ENCODE peak calls at places on chromosome 4, in nine cellular contexts. One of them, this sample, is unnamed.

GRCh38 chr4:187004628-187005027 is 281.0 kb upstream of the FAT1 start:
- DNase-seq in hypothalamus: no peak
- DNase-seq in Ammon's horn: no peak
- DNase-seq in stimulated activated CD4-positive, alpha-beta T cell treated with anti-CD3 and anti-CD28 coated beads, Interleukin-4, amount 100 ng/mL, for 1 hour: no peak
- DNase-seq in activated B cell treated with CpG ODN at 0.5 μM for 24 hours: no peak
- DNase-seq in iris pigment epithelial cell: no peak
- DNase-seq in iPS-NIHi11: no peak
- DNase-seq in OCI-M1: no peak
- DNase-seq in KBM-7: no peak
- DNase-seq in this sample: no peak

GRCh38 chr4:170497105-170497504 is 407.3 kb upstream of the AADAT start:
- DNase-seq in OCI-M1: peak
- DNase-seq in KBM-7: peak
- DNase-seq in hypothalamus: no peak
- DNase-seq in activated B cell treated with CpG ODN at 0.5 μM for 24 hours: no peak
- DNase-seq in iPS-NIHi11: no peak
- DNase-seq in stimulated activated CD4-positive, alpha-beta T cell treated with anti-CD3 and anti-CD28 coated beads, Interleukin-4, amount 100 ng/mL, for 1 hour: no peak
- DNase-seq in iris pigment epithelial cell: no peak
- DNase-seq in Ammon's horn: peak
- DNase-seq in this sample: peak

GRCh38 chr4:3371038-3371437 is 70.7 kb upstream of the HGFAC start:
- DNase-seq in stimulated activated CD4-positive, alpha-beta T cell treated with anti-CD3 and anti-CD28 coated beads, Interleukin-4, amount 100 ng/mL, for 1 hour: no peak
- DNase-seq in Ammon's horn: peak
- DNase-seq in iris pigment epithelial cell: peak
- DNase-seq in activated B cell treated with CpG ODN at 0.5 μM for 24 hours: no peak
- DNase-seq in OCI-M1: no peak
- DNase-seq in KBM-7: no peak
- DNase-seq in hypothalamus: no peak
- DNase-seq in iPS-NIHi11: peak
- DNase-seq in this sample: no peak

GRCh38 chr4:1411436-1412375 is 5.5 kb upstream of the NKX1-1 start:
- DNase-seq in KBM-7: no peak
- DNase-seq in iris pigment epithelial cell: no peak
- DNase-seq in hypothalamus: no peak
- DNase-seq in iPS-NIHi11: peak
- DNase-seq in stimulated activated CD4-positive, alpha-beta T cell treated with anti-CD3 and anti-CD28 coated beads, Interleukin-4, amount 100 ng/mL, for 1 hour: no peak
- DNase-seq in OCI-M1: no peak
- DNase-seq in activated B cell treated with CpG ODN at 0.5 μM for 24 hours: no peak
- DNase-seq in Ammon's horn: no peak
- DNase-seq in this sample: no peak

GRCh38 chr4:67394771-67395310 is 150.5 kb downstream of the CENPC start:
- DNase-seq in activated B cell treated with CpG ODN at 0.5 μM for 24 hours: no peak
- DNase-seq in iris pigment epithelial cell: no peak
- DNase-seq in iPS-NIHi11: no peak
- DNase-seq in OCI-M1: no peak
- DNase-seq in Ammon's horn: no peak
- DNase-seq in hypothalamus: no peak
- DNase-seq in KBM-7: no peak
- DNase-seq in stimulated activated CD4-positive, alpha-beta T cell treated with anti-CD3 and anti-CD28 coated beads, Interleukin-4, amount 100 ng/mL, for 1 hour: no peak
- DNase-seq in this sample: no peak

GRCh38 chr4:139279723-139280620 is at the start of gene MGARP:
- DNase-seq in hypothalamus: peak
- DNase-seq in activated B cell treated with CpG ODN at 0.5 μM for 24 hours: peak
- DNase-seq in Ammon's horn: peak
- DNase-seq in iris pigment epithelial cell: peak
- DNase-seq in stimulated activated CD4-positive, alpha-beta T cell treated with anti-CD3 and anti-CD28 coated beads, Interleukin-4, amount 100 ng/mL, for 1 hour: peak
- DNase-seq in OCI-M1: no peak
- DNase-seq in KBM-7: no peak
- DNase-seq in iPS-NIHi11: peak
- DNase-seq in this sample: peak

GRCh38 chr4:188971125-188971524 is 831.9 kb downstream of the TRIML1 start:
- DNase-seq in Ammon's horn: peak
- DNase-seq in KBM-7: peak
- DNase-seq in iPS-NIHi11: peak
- DNase-seq in iris pigment epithelial cell: peak
- DNase-seq in stimulated activated CD4-positive, alpha-beta T cell treated with anti-CD3 and anti-CD28 coated beads, Interleukin-4, amount 100 ng/mL, for 1 hour: no peak
- DNase-seq in activated B cell treated with CpG ODN at 0.5 μM for 24 hours: no peak
- DNase-seq in hypothalamus: no peak
- DNase-seq in OCI-M1: peak
- DNase-seq in this sample: no peak

GRCh38 chr4:12724520-12724919 is 759.6 kb downstream of the RAB28 start:
- DNase-seq in iris pigment epithelial cell: peak
- DNase-seq in Ammon's horn: peak
- DNase-seq in OCI-M1: peak
- DNase-seq in activated B cell treated with CpG ODN at 0.5 μM for 24 hours: no peak
- DNase-seq in iPS-NIHi11: no peak
- DNase-seq in hypothalamus: no peak
- DNase-seq in KBM-7: peak
- DNase-seq in stimulated activated CD4-positive, alpha-beta T cell treated with anti-CD3 and anti-CD28 coated beads, Interleukin-4, amount 100 ng/mL, for 1 hour: no peak
- DNase-seq in this sample: no peak

GRCh38 chr4:124757121-124757520 is 44.6 kb upstream of the ANKRD50 start:
- DNase-seq in iPS-NIHi11: no peak
- DNase-seq in Ammon's horn: no peak
- DNase-seq in hypothalamus: no peak
- DNase-seq in OCI-M1: no peak
- DNase-seq in stimulated activated CD4-positive, alpha-beta T cell treated with anti-CD3 and anti-CD28 coated beads, Interleukin-4, amount 100 ng/mL, for 1 hour: no peak
- DNase-seq in iris pigment epithelial cell: peak
- DNase-seq in activated B cell treated with CpG ODN at 0.5 μM for 24 hours: no peak
- DNase-seq in KBM-7: no peak
- DNase-seq in this sample: no peak

GRCh38 chr4:90174622-90175023 is 47.4 kb downstream of the CCSER1 start:
- DNase-seq in OCI-M1: no peak
- DNase-seq in iPS-NIHi11: no peak
- DNase-seq in activated B cell treated with CpG ODN at 0.5 μM for 24 hours: no peak
- DNase-seq in stimulated activated CD4-positive, alpha-beta T cell treated with anti-CD3 and anti-CD28 coated beads, Interleukin-4, amount 100 ng/mL, for 1 hour: no peak
- DNase-seq in Ammon's horn: no peak
- DNase-seq in iris pigment epithelial cell: no peak
- DNase-seq in hypothalamus: no peak
- DNase-seq in KBM-7: no peak
- DNase-seq in this sample: no peak

GRCh38 chr4:183140911-183141320 is 41.9 kb downstream of the WWC2 start:
- DNase-seq in activated B cell treated with CpG ODN at 0.5 μM for 24 hours: no peak
- DNase-seq in OCI-M1: no peak
- DNase-seq in iris pigment epithelial cell: peak
- DNase-seq in Ammon's horn: no peak
- DNase-seq in KBM-7: no peak
- DNase-seq in hypothalamus: no peak
- DNase-seq in stimulated activated CD4-positive, alpha-beta T cell treated with anti-CD3 and anti-CD28 coated beads, Interleukin-4, amount 100 ng/mL, for 1 hour: no peak
- DNase-seq in iPS-NIHi11: no peak
- DNase-seq in this sample: no peak

GRCh38 chr4:158219623-158220022 is 9.3 kb downstream of the TMEM144 start:
- DNase-seq in stimulated activated CD4-positive, alpha-beta T cell treated with anti-CD3 and anti-CD28 coated beads, Interleukin-4, amount 100 ng/mL, for 1 hour: no peak
- DNase-seq in Ammon's horn: no peak
- DNase-seq in activated B cell treated with CpG ODN at 0.5 μM for 24 hours: no peak
- DNase-seq in iPS-NIHi11: no peak
- DNase-seq in OCI-M1: no peak
- DNase-seq in hypothalamus: no peak
- DNase-seq in KBM-7: no peak
- DNase-seq in iris pigment epithelial cell: no peak
- DNase-seq in this sample: no peak

GRCh38 chr4:1345905-1346780 is 865 bp upstream of the UVSSA start:
- DNase-seq in hypothalamus: peak
- DNase-seq in OCI-M1: peak
- DNase-seq in activated B cell treated with CpG ODN at 0.5 μM for 24 hours: peak
- DNase-seq in iPS-NIHi11: peak
- DNase-seq in KBM-7: peak
- DNase-seq in stimulated activated CD4-positive, alpha-beta T cell treated with anti-CD3 and anti-CD28 coated beads, Interleukin-4, amount 100 ng/mL, for 1 hour: peak
- DNase-seq in iris pigment epithelial cell: peak
- DNase-seq in Ammon's horn: peak
- DNase-seq in this sample: no peak

GRCh38 chr4:153345011-153345981 is 808 bp downstream of the MND1 start:
- DNase-seq in hypothalamus: no peak
- DNase-seq in activated B cell treated with CpG ODN at 0.5 μM for 24 hours: peak
- DNase-seq in iris pigment epithelial cell: peak
- DNase-seq in KBM-7: peak
- DNase-seq in OCI-M1: peak
- DNase-seq in stimulated activated CD4-positive, alpha-beta T cell treated with anti-CD3 and anti-CD28 coated beads, Interleukin-4, amount 100 ng/mL, for 1 hour: peak
- DNase-seq in iPS-NIHi11: peak
- DNase-seq in Ammon's horn: peak
- DNase-seq in this sample: no peak

GRCh38 chr4:128355301-128355700 is 67.7 kb upstream of the PGRMC2 start:
- DNase-seq in Ammon's horn: no peak
- DNase-seq in OCI-M1: no peak
- DNase-seq in iPS-NIHi11: no peak
- DNase-seq in iris pigment epithelial cell: no peak
- DNase-seq in stimulated activated CD4-positive, alpha-beta T cell treated with anti-CD3 and anti-CD28 coated beads, Interleukin-4, amount 100 ng/mL, for 1 hour: no peak
- DNase-seq in KBM-7: no peak
- DNase-seq in activated B cell treated with CpG ODN at 0.5 μM for 24 hours: no peak
- DNase-seq in hypothalamus: no peak
- DNase-seq in this sample: no peak

GRCh38 chr4:6727081-6727942 is 11.3 kb downstream of the BLOC1S4 start:
- DNase-seq in hypothalamus: peak
- DNase-seq in stimulated activated CD4-positive, alpha-beta T cell treated with anti-CD3 and anti-CD28 coated beads, Interleukin-4, amount 100 ng/mL, for 1 hour: no peak
- DNase-seq in Ammon's horn: peak
- DNase-seq in iris pigment epithelial cell: peak
- DNase-seq in OCI-M1: no peak
- DNase-seq in iPS-NIHi11: peak
- DNase-seq in KBM-7: no peak
- DNase-seq in activated B cell treated with CpG ODN at 0.5 μM for 24 hours: no peak
- DNase-seq in this sample: peak

GRCh38 chr4:7890635-7891393 is 48.8 kb downstream of the AFAP1 start:
- DNase-seq in iPS-NIHi11: peak
- DNase-seq in stimulated activated CD4-positive, alpha-beta T cell treated with anti-CD3 and anti-CD28 coated beads, Interleukin-4, amount 100 ng/mL, for 1 hour: no peak
- DNase-seq in OCI-M1: no peak
- DNase-seq in activated B cell treated with CpG ODN at 0.5 μM for 24 hours: no peak
- DNase-seq in KBM-7: no peak
- DNase-seq in hypothalamus: no peak
- DNase-seq in iris pigment epithelial cell: peak
- DNase-seq in Ammon's horn: no peak
- DNase-seq in this sample: no peak

GRCh38 chr4:186037692-186038658 is 31.0 kb upstream of the TLR3 start:
- DNase-seq in stimulated activated CD4-positive, alpha-beta T cell treated with anti-CD3 and anti-CD28 coated beads, Interleukin-4, amount 100 ng/mL, for 1 hour: no peak
- DNase-seq in KBM-7: peak
- DNase-seq in OCI-M1: peak
- DNase-seq in iris pigment epithelial cell: peak
- DNase-seq in hypothalamus: no peak
- DNase-seq in Ammon's horn: peak
- DNase-seq in activated B cell treated with CpG ODN at 0.5 μM for 24 hours: no peak
- DNase-seq in iPS-NIHi11: peak
- DNase-seq in this sample: no peak

GRCh38 chr4:186067757-186068385 is 1.1 kb upstream of the TLR3 start:
- DNase-seq in stimulated activated CD4-positive, alpha-beta T cell treated with anti-CD3 and anti-CD28 coated beads, Interleukin-4, amount 100 ng/mL, for 1 hour: peak
- DNase-seq in OCI-M1: peak
- DNase-seq in hypothalamus: peak
- DNase-seq in KBM-7: peak
- DNase-seq in iPS-NIHi11: no peak
- DNase-seq in activated B cell treated with CpG ODN at 0.5 μM for 24 hours: no peak
- DNase-seq in Ammon's horn: peak
- DNase-seq in iris pigment epithelial cell: peak
- DNase-seq in this sample: no peak

GRCh38 chr4:37561196-37561802 is 124.9 kb downstream of the RELL1 start:
- DNase-seq in iris pigment epithelial cell: no peak
- DNase-seq in stimulated activated CD4-positive, alpha-beta T cell treated with anti-CD3 and anti-CD28 coated beads, Interleukin-4, amount 100 ng/mL, for 1 hour: no peak
- DNase-seq in hypothalamus: no peak
- DNase-seq in OCI-M1: peak
- DNase-seq in KBM-7: no peak
- DNase-seq in Ammon's horn: no peak
- DNase-seq in iPS-NIHi11: no peak
- DNase-seq in activated B cell treated with CpG ODN at 0.5 μM for 24 hours: no peak
- DNase-seq in this sample: no peak

GRCh38 chr4:175246941-175247340 is 328.8 kb downstream of the ADAM29 start:
- DNase-seq in activated B cell treated with CpG ODN at 0.5 μM for 24 hours: no peak
- DNase-seq in iris pigment epithelial cell: peak
- DNase-seq in iPS-NIHi11: no peak
- DNase-seq in KBM-7: no peak
- DNase-seq in hypothalamus: no peak
- DNase-seq in OCI-M1: no peak
- DNase-seq in Ammon's horn: no peak
- DNase-seq in stimulated activated CD4-positive, alpha-beta T cell treated with anti-CD3 and anti-CD28 coated beads, Interleukin-4, amount 100 ng/mL, for 1 hour: no peak
- DNase-seq in this sample: no peak

GRCh38 chr4:21656832-21657231 is 291.7 kb downstream of the KCNIP4 start:
- DNase-seq in hypothalamus: no peak
- DNase-seq in iPS-NIHi11: no peak
- DNase-seq in KBM-7: no peak
- DNase-seq in stimulated activated CD4-positive, alpha-beta T cell treated with anti-CD3 and anti-CD28 coated beads, Interleukin-4, amount 100 ng/mL, for 1 hour: no peak
- DNase-seq in Ammon's horn: no peak
- DNase-seq in activated B cell treated with CpG ODN at 0.5 μM for 24 hours: no peak
- DNase-seq in iris pigment epithelial cell: peak
- DNase-seq in OCI-M1: no peak
- DNase-seq in this sample: no peak

GRCh38 chr4:1749370-1749769 is 28.0 kb downstream of the TACC3 start:
- DNase-seq in hypothalamus: no peak
- DNase-seq in KBM-7: no peak
- DNase-seq in iris pigment epithelial cell: no peak
- DNase-seq in stimulated activated CD4-positive, alpha-beta T cell treated with anti-CD3 and anti-CD28 coated beads, Interleukin-4, amount 100 ng/mL, for 1 hour: no peak
- DNase-seq in iPS-NIHi11: no peak
- DNase-seq in Ammon's horn: no peak
- DNase-seq in OCI-M1: no peak
- DNase-seq in activated B cell treated with CpG ODN at 0.5 μM for 24 hours: no peak
- DNase-seq in this sample: no peak

GRCh38 chr4:182555997-182556418 is 312.8 kb downstream of the TENM3 start:
- DNase-seq in KBM-7: no peak
- DNase-seq in iris pigment epithelial cell: peak
- DNase-seq in OCI-M1: no peak
- DNase-seq in hypothalamus: no peak
- DNase-seq in Ammon's horn: peak
- DNase-seq in activated B cell treated with CpG ODN at 0.5 μM for 24 hours: no peak
- DNase-seq in stimulated activated CD4-positive, alpha-beta T cell treated with anti-CD3 and anti-CD28 coated beads, Interleukin-4, amount 100 ng/mL, for 1 hour: no peak
- DNase-seq in iPS-NIHi11: peak
- DNase-seq in this sample: no peak

GRCh38 chr4:88672987-88673386 is 24.6 kb downstream of the NAP1L5 start:
- DNase-seq in KBM-7: peak
- DNase-seq in activated B cell treated with CpG ODN at 0.5 μM for 24 hours: no peak
- DNase-seq in iPS-NIHi11: peak
- DNase-seq in OCI-M1: peak
- DNase-seq in stimulated activated CD4-positive, alpha-beta T cell treated with anti-CD3 and anti-CD28 coated beads, Interleukin-4, amount 100 ng/mL, for 1 hour: peak
- DNase-seq in iris pigment epithelial cell: peak
- DNase-seq in hypothalamus: no peak
- DNase-seq in Ammon's horn: peak
- DNase-seq in this sample: no peak

GRCh38 chr4:67437974-67438713 is 107.2 kb downstream of the CENPC start:
- DNase-seq in stimulated activated CD4-positive, alpha-beta T cell treated with anti-CD3 and anti-CD28 coated beads, Interleukin-4, amount 100 ng/mL, for 1 hour: no peak
- DNase-seq in iris pigment epithelial cell: peak
- DNase-seq in OCI-M1: peak
- DNase-seq in KBM-7: no peak
- DNase-seq in hypothalamus: no peak
- DNase-seq in activated B cell treated with CpG ODN at 0.5 μM for 24 hours: no peak
- DNase-seq in Ammon's horn: peak
- DNase-seq in iPS-NIHi11: no peak
- DNase-seq in this sample: no peak

GRCh38 chr4:128461300-128462103 is 173.9 kb upstream of the PGRMC2 start:
- DNase-seq in activated B cell treated with CpG ODN at 0.5 μM for 24 hours: no peak
- DNase-seq in Ammon's horn: no peak
- DNase-seq in hypothalamus: no peak
- DNase-seq in iPS-NIHi11: no peak
- DNase-seq in iris pigment epithelial cell: peak
- DNase-seq in stimulated activated CD4-positive, alpha-beta T cell treated with anti-CD3 and anti-CD28 coated beads, Interleukin-4, amount 100 ng/mL, for 1 hour: no peak
- DNase-seq in KBM-7: no peak
- DNase-seq in OCI-M1: peak
- DNase-seq in this sample: no peak

GRCh38 chr4:156941940-156942548 is 29.6 kb downstream of the PDGFC start:
- DNase-seq in iPS-NIHi11: peak
- DNase-seq in stimulated activated CD4-positive, alpha-beta T cell treated with anti-CD3 and anti-CD28 coated beads, Interleukin-4, amount 100 ng/mL, for 1 hour: no peak
- DNase-seq in hypothalamus: no peak
- DNase-seq in Ammon's horn: no peak
- DNase-seq in iris pigment epithelial cell: peak
- DNase-seq in activated B cell treated with CpG ODN at 0.5 μM for 24 hours: no peak
- DNase-seq in OCI-M1: peak
- DNase-seq in KBM-7: no peak
- DNase-seq in this sample: no peak

GRCh38 chr4:185020293-185020808 is 2.1 kb downstream of the HELT start:
- DNase-seq in activated B cell treated with CpG ODN at 0.5 μM for 24 hours: no peak
- DNase-seq in iris pigment epithelial cell: peak
- DNase-seq in stimulated activated CD4-positive, alpha-beta T cell treated with anti-CD3 and anti-CD28 coated beads, Interleukin-4, amount 100 ng/mL, for 1 hour: no peak
- DNase-seq in Ammon's horn: no peak
- DNase-seq in OCI-M1: no peak
- DNase-seq in KBM-7: no peak
- DNase-seq in iPS-NIHi11: peak
- DNase-seq in hypothalamus: no peak
- DNase-seq in this sample: no peak

GRCh38 chr4:48815483-48815882 is 15.4 kb upstream of the OCIAD1 start:
- DNase-seq in hypothalamus: no peak
- DNase-seq in activated B cell treated with CpG ODN at 0.5 μM for 24 hours: no peak
- DNase-seq in stimulated activated CD4-positive, alpha-beta T cell treated with anti-CD3 and anti-CD28 coated beads, Interleukin-4, amount 100 ng/mL, for 1 hour: no peak
- DNase-seq in iPS-NIHi11: no peak
- DNase-seq in OCI-M1: peak
- DNase-seq in iris pigment epithelial cell: no peak
- DNase-seq in Ammon's horn: no peak
- DNase-seq in KBM-7: no peak
- DNase-seq in this sample: no peak

GRCh38 chr4:85724801-85725548 is 250.0 kb downstream of the ARHGAP24 start:
- DNase-seq in activated B cell treated with CpG ODN at 0.5 μM for 24 hours: no peak
- DNase-seq in stimulated activated CD4-positive, alpha-beta T cell treated with anti-CD3 and anti-CD28 coated beads, Interleukin-4, amount 100 ng/mL, for 1 hour: no peak
- DNase-seq in iPS-NIHi11: no peak
- DNase-seq in KBM-7: no peak
- DNase-seq in iris pigment epithelial cell: no peak
- DNase-seq in hypothalamus: no peak
- DNase-seq in OCI-M1: peak
- DNase-seq in Ammon's horn: no peak
- DNase-seq in this sample: no peak

This sample was measured in dorsolateral prefrontal cortex.